ENCODE peak calls at places on chromosomes 2 and 18, in ten cellular contexts. One of them, this sample, is unnamed.

GRCh38 chr2:69734040-69734611 is 7.8 kb upstream of the ANXA4 start:
- DNase-seq in HFFc6: no peak
- DNase-seq in left ventricle myocardium superior: peak; percentile 57
- DNase-seq in ELR: no peak
- DNase-seq in tibial nerve: no peak
- DNase-seq in endothelial cell: no peak
- DNase-seq in stimulated activated CD4-positive, alpha-beta T cell treated with anti-CD3 and anti-CD28 coated beads, Interleukin-2, amount 100 ng/mL, for 4 hours: no peak
- DNase-seq in ecto neural progenitor cell: no peak
- DNase-seq in SHP77 treated with DMSO at 0.1 percent for 48 hours: no peak
- DNase-seq in naive thymus-derived CD4-positive, alpha-beta T cell: no peak
- DNase-seq in this sample: no peak

GRCh38 chr2:162025121-162025911 is 48.7 kb downstream of the DPP4 start:
- DNase-seq in naive thymus-derived CD4-positive, alpha-beta T cell: no peak
- DNase-seq in ecto neural progenitor cell: no peak
- DNase-seq in left ventricle myocardium superior: no peak
- DNase-seq in stimulated activated CD4-positive, alpha-beta T cell treated with anti-CD3 and anti-CD28 coated beads, Interleukin-2, amount 100 ng/mL, for 4 hours: no peak
- DNase-seq in ELR: peak; percentile 37
- DNase-seq in endothelial cell: no peak
- DNase-seq in HFFc6: peak; percentile 53
- DNase-seq in tibial nerve: no peak
- DNase-seq in SHP77 treated with DMSO at 0.1 percent for 48 hours: no peak
- DNase-seq in this sample: no peak

GRCh38 chr2:33673937-33674336 is 74.8 kb upstream of the FAM98A start:
- DNase-seq in SHP77 treated with DMSO at 0.1 percent for 48 hours: no peak
- DNase-seq in endothelial cell: no peak
- DNase-seq in HFFc6: no peak
- DNase-seq in left ventricle myocardium superior: no peak
- DNase-seq in naive thymus-derived CD4-positive, alpha-beta T cell: no peak
- DNase-seq in stimulated activated CD4-positive, alpha-beta T cell treated with anti-CD3 and anti-CD28 coated beads, Interleukin-2, amount 100 ng/mL, for 4 hours: no peak
- DNase-seq in ecto neural progenitor cell: no peak
- DNase-seq in ELR: peak; percentile 12
- DNase-seq in tibial nerve: no peak
- DNase-seq in this sample: no peak

GRCh38 chr2:40168546-40168945 is 283.3 kb downstream of the SLC8A1 start:
- DNase-seq in naive thymus-derived CD4-positive, alpha-beta T cell: no peak
- DNase-seq in ecto neural progenitor cell: no peak
- DNase-seq in ELR: no peak
- DNase-seq in SHP77 treated with DMSO at 0.1 percent for 48 hours: no peak
- DNase-seq in stimulated activated CD4-positive, alpha-beta T cell treated with anti-CD3 and anti-CD28 coated beads, Interleukin-2, amount 100 ng/mL, for 4 hours: no peak
- DNase-seq in left ventricle myocardium superior: no peak
- DNase-seq in endothelial cell: no peak
- DNase-seq in tibial nerve: no peak
- DNase-seq in HFFc6: no peak
- DNase-seq in this sample: no peak

GRCh38 chr18:12048827-12049175 is 44.8 kb upstream of the ANKRD62 start:
- DNase-seq in tibial nerve: no peak
- DNase-seq in ecto neural progenitor cell: no peak
- DNase-seq in HFFc6: peak; percentile 2
- DNase-seq in left ventricle myocardium superior: no peak
- DNase-seq in endothelial cell: no peak
- DNase-seq in SHP77 treated with DMSO at 0.1 percent for 48 hours: no peak
- DNase-seq in naive thymus-derived CD4-positive, alpha-beta T cell: no peak
- DNase-seq in ELR: peak; percentile 55
- DNase-seq in stimulated activated CD4-positive, alpha-beta T cell treated with anti-CD3 and anti-CD28 coated beads, Interleukin-2, amount 100 ng/mL, for 4 hours: no peak
- DNase-seq in this sample: no peak

GRCh38 chr2:85734942-85735608 is 18.7 kb upstream of the ATOH8 start:
- DNase-seq in ecto neural progenitor cell: no peak
- DNase-seq in naive thymus-derived CD4-positive, alpha-beta T cell: no peak
- DNase-seq in HFFc6: no peak
- DNase-seq in endothelial cell: no peak
- DNase-seq in ELR: peak; percentile 73
- DNase-seq in left ventricle myocardium superior: no peak
- DNase-seq in stimulated activated CD4-positive, alpha-beta T cell treated with anti-CD3 and anti-CD28 coated beads, Interleukin-2, amount 100 ng/mL, for 4 hours: no peak
- DNase-seq in tibial nerve: no peak
- DNase-seq in SHP77 treated with DMSO at 0.1 percent for 48 hours: no peak
- DNase-seq in this sample: no peak

GRCh38 chr2:50401772-50402653 is 629.9 kb downstream of the NRXN1 start:
- DNase-seq in tibial nerve: peak; percentile 16
- DNase-seq in SHP77 treated with DMSO at 0.1 percent for 48 hours: peak; percentile 32
- DNase-seq in stimulated activated CD4-positive, alpha-beta T cell treated with anti-CD3 and anti-CD28 coated beads, Interleukin-2, amount 100 ng/mL, for 4 hours: no peak
- DNase-seq in endothelial cell: peak; percentile 77
- DNase-seq in left ventricle myocardium superior: no peak
- DNase-seq in ecto neural progenitor cell: peak; percentile 61
- DNase-seq in ELR: peak; percentile 10
- DNase-seq in naive thymus-derived CD4-positive, alpha-beta T cell: no peak
- DNase-seq in HFFc6: peak; percentile 2
- DNase-seq in this sample: no peak

GRCh38 chr2:23606968-23607367 is 222.0 kb downstream of the KLHL29 start:
- DNase-seq in ecto neural progenitor cell: no peak
- DNase-seq in stimulated activated CD4-positive, alpha-beta T cell treated with anti-CD3 and anti-CD28 coated beads, Interleukin-2, amount 100 ng/mL, for 4 hours: no peak
- DNase-seq in HFFc6: peak; percentile 68
- DNase-seq in SHP77 treated with DMSO at 0.1 percent for 48 hours: no peak
- DNase-seq in ELR: peak; percentile 86
- DNase-seq in endothelial cell: no peak
- DNase-seq in left ventricle myocardium superior: no peak
- DNase-seq in naive thymus-derived CD4-positive, alpha-beta T cell: no peak
- DNase-seq in tibial nerve: no peak
- DNase-seq in this sample: no peak

GRCh38 chr2:134866498-134867099 is 28.2 kb downstream of the ACMSD start:
- DNase-seq in endothelial cell: no peak
- DNase-seq in tibial nerve: no peak
- DNase-seq in left ventricle myocardium superior: no peak
- DNase-seq in stimulated activated CD4-positive, alpha-beta T cell treated with anti-CD3 and anti-CD28 coated beads, Interleukin-2, amount 100 ng/mL, for 4 hours: no peak
- DNase-seq in SHP77 treated with DMSO at 0.1 percent for 48 hours: no peak
- DNase-seq in ELR: peak; percentile 87
- DNase-seq in ecto neural progenitor cell: no peak
- DNase-seq in naive thymus-derived CD4-positive, alpha-beta T cell: no peak
- DNase-seq in HFFc6: peak; percentile 52
- DNase-seq in this sample: no peak

GRCh38 chr18:13440277-13441248 is 222.0 kb downstream of the LDLRAD4 start:
- DNase-seq in tibial nerve: no peak
- DNase-seq in naive thymus-derived CD4-positive, alpha-beta T cell: no peak
- DNase-seq in ELR: no peak
- DNase-seq in HFFc6: no peak
- DNase-seq in stimulated activated CD4-positive, alpha-beta T cell treated with anti-CD3 and anti-CD28 coated beads, Interleukin-2, amount 100 ng/mL, for 4 hours: no peak
- DNase-seq in endothelial cell: no peak
- DNase-seq in SHP77 treated with DMSO at 0.1 percent for 48 hours: no peak
- DNase-seq in left ventricle myocardium superior: no peak
- DNase-seq in ecto neural progenitor cell: no peak
- DNase-seq in this sample: no peak

GRCh38 chr2:209368924-209369323 is 54.9 kb upstream of the MAP2 start:
- DNase-seq in endothelial cell: no peak
- DNase-seq in tibial nerve: no peak
- DNase-seq in HFFc6: peak; percentile 98
- DNase-seq in SHP77 treated with DMSO at 0.1 percent for 48 hours: peak; percentile 38
- DNase-seq in naive thymus-derived CD4-positive, alpha-beta T cell: no peak
- DNase-seq in left ventricle myocardium superior: peak; percentile 30
- DNase-seq in ecto neural progenitor cell: no peak
- DNase-seq in ELR: peak; percentile 99
- DNase-seq in stimulated activated CD4-positive, alpha-beta T cell treated with anti-CD3 and anti-CD28 coated beads, Interleukin-2, amount 100 ng/mL, for 4 hours: no peak
- DNase-seq in this sample: peak; percentile 87

GRCh38 chr2:118807668-118808428 is 39.6 kb downstream of the EN1 start:
- DNase-seq in ecto neural progenitor cell: peak; percentile 56
- DNase-seq in tibial nerve: no peak
- DNase-seq in naive thymus-derived CD4-positive, alpha-beta T cell: no peak
- DNase-seq in ELR: no peak
- DNase-seq in SHP77 treated with DMSO at 0.1 percent for 48 hours: no peak
- DNase-seq in HFFc6: no peak
- DNase-seq in left ventricle myocardium superior: no peak
- DNase-seq in stimulated activated CD4-positive, alpha-beta T cell treated with anti-CD3 and anti-CD28 coated beads, Interleukin-2, amount 100 ng/mL, for 4 hours: no peak
- DNase-seq in endothelial cell: no peak
- DNase-seq in this sample: no peak

GRCh38 chr2:206201075-206201848 is 41.6 kb downstream of the EEF1B2 start:
- DNase-seq in HFFc6: no peak
- DNase-seq in tibial nerve: no peak
- DNase-seq in ELR: no peak
- DNase-seq in ecto neural progenitor cell: no peak
- DNase-seq in naive thymus-derived CD4-positive, alpha-beta T cell: no peak
- DNase-seq in SHP77 treated with DMSO at 0.1 percent for 48 hours: no peak
- DNase-seq in stimulated activated CD4-positive, alpha-beta T cell treated with anti-CD3 and anti-CD28 coated beads, Interleukin-2, amount 100 ng/mL, for 4 hours: no peak
- DNase-seq in endothelial cell: no peak
- DNase-seq in left ventricle myocardium superior: no peak
- DNase-seq in this sample: no peak

This sample was measured in ascending aorta.